ENCODE peak calls at places on chromosomes 2 and 18, in ten cellular contexts. E is fibroblast of lung, X is ovary, T is uterus, Z is mammary epithelial cell, R is AG04449, U is body of pancreas, C is SK-N-SH, S is cardiac muscle cell, B is fibroblast of mammary gland. P is an unnamed sample.

GRCh38 chr2:98457045-98457696 is 12.5 kb downstream of the INPP4A start:
- DNase-seq in Z (peak), X (no peak), C (no peak), B (peak), T (no peak), R (peak), E (peak), U (no peak), S (peak), P (peak)

GRCh38 chr2:18153741-18154140 is 275.3 kb downstream of the KCNS3 start:
- DNase-seq in B (no peak), R (no peak), C (no peak), X (no peak), S (no peak), U (no peak), T (no peak), E (no peak), Z (no peak), P (no peak)

GRCh38 chr18:55781481-55781957 is 193.5 kb upstream of the TCF4 start:
- DNase-seq in R (peak), X (peak), C (peak), U (no peak), S (peak), Z (peak), T (peak), B (peak), E (peak), P (peak)

GRCh38 chr2:30354150-30354549 is 92.9 kb upstream of the LCLAT1 start:
- DNase-seq in C (no peak), R (no peak), B (no peak), S (no peak), T (no peak), U (peak), X (no peak), E (no peak), Z (no peak), P (no peak)

GRCh38 chr2:69601179-69601612 is 42.3 kb downstream of the AAK1 start:
- DNase-seq in T (no peak), X (no peak), Z (peak), S (peak), U (no peak), E (peak), R (peak), B (peak), C (no peak), P (no peak)

GRCh38 chr2:149597050-149598013 is 9.8 kb upstream of the MMADHC start:
- DNase-seq in E (peak), X (peak), T (peak), B (peak), Z (peak), U (peak), R (no peak), S (peak), C (peak), P (peak)

GRCh38 chr2:88590998-88591613 is 36.2 kb downstream of the EIF2AK3 start:
- DNase-seq in E (peak), B (peak), T (no peak), U (peak), X (no peak), S (peak), Z (peak), R (peak), C (peak), P (peak)

GRCh38 chr2:46870051-46870839 is 45.4 kb downstream of the MCFD2 start:
- DNase-seq in T (no peak), X (no peak), C (no peak), R (no peak), E (no peak), S (no peak), B (peak), Z (no peak), U (no peak), P (no peak)

GRCh38 chr2:44651974-44652373 is 289.5 kb upstream of the SIX3 start:
- DNase-seq in X (no peak), E (no peak), T (no peak), U (no peak), C (no peak), R (no peak), S (no peak), Z (no peak), B (no peak), P (no peak)

GRCh38 chr2:212454149-212454548 is 84.5 kb downstream of the ERBB4 start:
- DNase-seq in R (no peak), T (no peak), X (no peak), U (no peak), C (no peak), E (no peak), Z (no peak), S (no peak), B (no peak), P (no peak)

GRCh38 chr18:58302811-58303210 is 258.8 kb downstream of the NEDD4L start:
- DNase-seq in C (no peak), U (no peak), B (no peak), T (no peak), S (no peak), X (no peak), Z (no peak), E (no peak), R (no peak), P (no peak)

GRCh38 chr2:28175028-28175427 is 217.6 kb upstream of the FOSL2 start:
- DNase-seq in E (no peak), U (no peak), R (no peak), Z (no peak), S (no peak), T (no peak), B (no peak), X (no peak), C (no peak), P (no peak)

GRCh38 chr2:147083661-147084060 is 761.2 kb upstream of the ACVR2A start:
- DNase-seq in C (no peak), U (no peak), X (no peak), S (no peak), T (no peak), E (no peak), B (no peak), Z (no peak), R (no peak), P (no peak)

GRCh38 chr2:211248841-211249240 is 692.4 kb downstream of the CPS1 start:
- DNase-seq in T (no peak), S (no peak), C (no peak), X (no peak), R (no peak), Z (peak), B (no peak), U (no peak), E (no peak), P (no peak)

GRCh38 chr2:163658556-163658955 is 77.3 kb downstream of the FIGN start:
- DNase-seq in S (peak), B (no peak), E (no peak), U (no peak), Z (peak), X (no peak), T (no peak), R (no peak), C (no peak), P (no peak)

GRCh38 chr2:101518470-101519172 is 43.7 kb upstream of the RFX8 start:
- DNase-seq in E (peak), Z (peak), R (no peak), C (peak), B (peak), T (peak), U (peak), S (peak), X (peak), P (no peak)

GRCh38 chr2:166453995-166454595 is 40.0 kb downstream of the SCN7A start:
- DNase-seq in X (no peak), R (no peak), C (no peak), E (no peak), S (no peak), B (no peak), U (no peak), T (no peak), Z (no peak), P (no peak)

GRCh38 chr2:201631041-201631440 is 12.3 kb downstream of the TMEM237 start:
- DNase-seq in S (no peak), R (no peak), C (no peak), B (no peak), E (no peak), X (no peak), U (no peak), T (no peak), Z (no peak), P (no peak)

GRCh38 chr18:48605408-48605845 is 66.6 kb downstream of the CTIF start:
- DNase-seq in X (no peak), E (no peak), Z (no peak), T (no peak), C (peak), S (peak), U (no peak), R (no peak), B (peak), P (no peak)

GRCh38 chr2:37417321-37417720 is 72.9 kb downstream of the QPCT start:
- DNase-seq in C (no peak), U (no peak), T (no peak), X (no peak), B (peak), E (no peak), S (peak), Z (no peak), R (peak), P (no peak)

GRCh38 chr2:9206991-9207640 is 504 bp downstream of the ASAP2 start:
- DNase-seq in T (peak), U (peak), R (no peak), B (no peak), S (peak), X (peak), E (peak), C (peak), Z (no peak), P (no peak)

GRCh38 chr2:231222318-231223000 is 24.0 kb downstream of the ARMC9 start:
- DNase-seq in U (no peak), R (peak), C (no peak), E (peak), Z (no peak), B (no peak), X (no peak), T (no peak), S (no peak), P (peak)

GRCh38 chr2:144374163-144374661 is 145.7 kb downstream of the ZEB2 start:
- DNase-seq in Z (no peak), U (no peak), X (no peak), S (no peak), T (no peak), E (no peak), B (peak), C (no peak), R (no peak), P (no peak)

GRCh38 chr18:56641714-56642331 is 3.4 kb upstream of the TXNL1 start:
- DNase-seq in T (no peak), R (no peak), U (no peak), S (peak), B (peak), E (peak), X (no peak), Z (peak), C (no peak), P (no peak)

GRCh38 chr18:54769526-54770464 is 58.5 kb upstream of the RAB27B start:
- DNase-seq in C (no peak), E (peak), R (no peak), B (no peak), S (peak), U (no peak), T (no peak), Z (no peak), X (no peak), P (no peak)

GRCh38 chr18:37282386-37283037 is 283.1 kb downstream of the CELF4 start:
- DNase-seq in R (no peak), S (peak), Z (no peak), T (no peak), X (no peak), B (no peak), E (no peak), C (peak), U (no peak), P (no peak)

GRCh38 chr2:174487536-174488162 is 820 bp upstream of the GPR155 start:
- DNase-seq in S (no peak), C (peak), B (no peak), T (no peak), R (no peak), Z (no peak), E (peak), U (no peak), X (no peak), P (no peak)

GRCh38 chr2:78351208-78351607 is 674.3 kb upstream of the REG3G start:
- DNase-seq in X (no peak), R (no peak), E (no peak), Z (no peak), B (no peak), U (no peak), S (no peak), T (no peak), C (peak), P (no peak)
- TF ChIP-seq CTCF in X (no peak), R (no peak), E (no peak), Z (peak), B (no peak), U (peak), S (no peak), T (no peak), C (peak), P (no peak)

GRCh38 chr18:62187543-62188378 is 706 bp downstream of the RELCH start:
- DNase-seq in Z (peak), B (peak), R (no peak), T (no peak), C (no peak), X (no peak), U (no peak), E (peak), S (peak), P (no peak)
- TF ChIP-seq CTCF in Z (no peak), B (peak), R (no peak), T (no peak), C (peak), X (no peak), U (no peak), E (peak), S (no peak), P (no peak)

GRCh38 chr18:5632041-5632440 is 88.2 kb upstream of the EPB41L3 start:
- DNase-seq in R (no peak), B (no peak), C (no peak), S (no peak), X (no peak), Z (no peak), T (no peak), E (no peak), U (no peak), P (no peak)

GRCh38 chr18:5627756-5628511 is 84.1 kb upstream of the EPB41L3 start:
- DNase-seq in C (no peak), R (no peak), U (no peak), Z (no peak), B (no peak), S (no peak), X (no peak), E (peak), T (no peak), P (no peak)

GRCh38 chr18:5630766-5631413 is 87.1 kb upstream of the EPB41L3 start:
- DNase-seq in R (no peak), X (peak), T (no peak), U (peak), Z (no peak), C (no peak), B (peak), E (peak), S (no peak), P (peak)

GRCh38 chr18:5628512-5629255 is 84.9 kb upstream of the EPB41L3 start:
- DNase-seq in E (peak), R (no peak), T (peak), X (peak), C (peak), Z (peak), B (peak), U (peak), S (peak), P (no peak)

GRCh38 chr18:5630057-5630765 is 86.4 kb upstream of the EPB41L3 start:
- DNase-seq in X (peak), B (no peak), E (no peak), T (peak), Z (peak), U (peak), C (peak), S (peak), R (no peak), P (no peak)
- TF ChIP-seq CTCF in X (no peak), B (no peak), E (no peak), T (no peak), Z (no peak), U (no peak), C (no peak), S (no peak), R (no peak), P (no peak)

DNA sequence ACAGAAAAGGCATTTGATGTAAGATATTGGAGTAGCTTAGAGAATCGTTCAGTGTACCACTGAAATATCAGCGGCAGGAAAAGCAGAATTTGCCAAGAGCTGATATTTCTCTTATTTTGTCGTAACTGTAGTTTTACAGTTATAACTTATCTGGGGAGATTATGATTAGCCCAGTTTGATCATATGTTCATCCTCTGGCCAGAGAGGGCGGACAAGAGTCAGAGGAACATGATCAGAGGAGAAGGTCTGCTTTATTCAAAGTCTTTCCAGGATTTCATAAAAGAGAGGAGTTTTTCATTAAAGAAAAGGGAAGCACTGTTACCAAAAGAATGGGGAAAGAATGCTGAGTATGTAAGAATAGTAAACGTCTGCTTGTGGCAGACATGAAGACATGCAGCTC is 1655.6 kb downstream of the DPP10 start:
- DNase-seq in S (no peak), Z (no peak), T (no peak), C (peak), E (no peak), B (no peak), X (no peak), U (no peak), R (no peak), P (no peak)
- TF ChIP-seq CTCF in S (no peak), Z (no peak), T (no peak), C (no peak), E (no peak), B (no peak), X (no peak), U (no peak), R (no peak), P (no peak)

P was measured in AG09319.